ENCODE peak calls at places on chromosomes 11 and 22, in eight cellular contexts. M, S, G, Y, N, J, F and E are unnamed samples.

GRCh38 chr22:39908737-39909136 is 7.9 kb downstream of the GRAP2 start:
- DNase-seq in M (no peak), S (peak), G (no peak), Y (no peak), N (no peak), J (peak), F (peak), E (no peak)

GRCh38 chr22:49827853-49828598 is at the start of gene BRD1:
- DNase-seq in M (no peak), S (peak), G (peak), Y (no peak), N (peak), J (peak), F (peak), E (peak)

GRCh38 chr11:19903620-19904069 is 191.0 kb downstream of the NAV2 start:
- DNase-seq in M (peak), S (peak), G (peak), Y (no peak), N (peak), J (peak), F (peak), E (peak)

GRCh38 chr22:20298803-20299735 is 20.8 kb downstream of the DGCR6L start:
- DNase-seq in M (peak), S (peak), G (peak), Y (peak), N (peak), J (peak), F (peak), E (peak)

GRCh38 chr22:39939830-39940229 is 20.4 kb upstream of the TMA7B start:
- DNase-seq in M (no peak), S (no peak), G (no peak), Y (no peak), N (no peak), J (no peak), F (no peak), E (no peak)

GRCh38 chr22:42202669-42203068 is 67.8 kb downstream of the TCF20 start:
- DNase-seq in M (no peak), S (peak), G (no peak), Y (no peak), N (no peak), J (no peak), F (peak), E (no peak)

GRCh38 chr11:17692931-17693330 is 26.4 kb upstream of the MYOD1 start:
- DNase-seq in M (no peak), S (no peak), G (no peak), Y (no peak), N (no peak), J (no peak), F (no peak), E (no peak)

GRCh38 chr11:95154514-95154913 is 64.9 kb downstream of the ENDOD1 start:
- DNase-seq in M (peak), S (peak), G (peak), Y (peak), N (no peak), J (no peak), F (peak), E (peak)